ENCODE peak calls at places on chromosomes 2 and 18, in six cellular contexts. One of them, this sample, is unnamed. For H3K36me3, the result is how much of the 10 kb centered on the place peaks cover.

GRCh38 chr2:197891897-197892442 is 87.6 kb downstream of the PLCL1 start:
- DNase-seq in PC-9: no peak
- DNase-seq in endothelial cell of umbilical vein: peak
- DNase-seq in thoracic aorta: no peak
- DNase-seq in MM.1S: no peak
- DNase-seq in CD8-positive, alpha-beta T cell: no peak
- DNase-seq in this sample: no peak

GRCh38 chr2:23485841-23486395 is 100.9 kb downstream of the KLHL29 start:
- DNase-seq in PC-9: no peak
- DNase-seq in endothelial cell of umbilical vein: no peak
- DNase-seq in thoracic aorta: no peak
- DNase-seq in MM.1S: no peak
- DNase-seq in CD8-positive, alpha-beta T cell: no peak
- DNase-seq in this sample: no peak

GRCh38 chr2:133326651-133327397 is 241.4 kb downstream of the NCKAP5 start:
- DNase-seq in PC-9: no peak
- DNase-seq in endothelial cell of umbilical vein: no peak
- DNase-seq in thoracic aorta: no peak
- DNase-seq in MM.1S: no peak
- DNase-seq in CD8-positive, alpha-beta T cell: no peak
- DNase-seq in this sample: no peak

GRCh38 chr2:173855686-173856085 is 109.5 kb downstream of the SP3 start:
- DNase-seq in PC-9: no peak
- DNase-seq in endothelial cell of umbilical vein: no peak
- DNase-seq in thoracic aorta: no peak
- DNase-seq in MM.1S: no peak
- DNase-seq in CD8-positive, alpha-beta T cell: no peak
- DNase-seq in this sample: no peak

GRCh38 chr2:174412256-174412655 is 16.7 kb downstream of the SCRN3 start:
- DNase-seq in PC-9: no peak
- DNase-seq in endothelial cell of umbilical vein: no peak
- DNase-seq in thoracic aorta: no peak
- DNase-seq in MM.1S: no peak
- DNase-seq in CD8-positive, alpha-beta T cell: no peak
- DNase-seq in this sample: no peak

GRCh38 chr2:107698861-107699260 is 127.8 kb upstream of the RGPD4 start:
- DNase-seq in PC-9: no peak
- DNase-seq in endothelial cell of umbilical vein: no peak
- DNase-seq in thoracic aorta: no peak
- DNase-seq in MM.1S: no peak
- DNase-seq in CD8-positive, alpha-beta T cell: no peak
- DNase-seq in this sample: no peak

GRCh38 chr2:238361877-238362276 is 41.6 kb downstream of the TRAF3IP1 start:
- DNase-seq in PC-9: no peak
- DNase-seq in endothelial cell of umbilical vein: no peak
- DNase-seq in thoracic aorta: no peak
- DNase-seq in MM.1S: no peak
- DNase-seq in CD8-positive, alpha-beta T cell: no peak
- DNase-seq in this sample: no peak

GRCh38 chr2:9768388-9768787 is 74.9 kb upstream of the TAF1B start:
- DNase-seq in PC-9: no peak
- DNase-seq in endothelial cell of umbilical vein: no peak
- DNase-seq in thoracic aorta: no peak
- DNase-seq in MM.1S: no peak
- DNase-seq in CD8-positive, alpha-beta T cell: no peak
- DNase-seq in this sample: peak

GRCh38 chr2:19949071-19949470 is 40.8 kb downstream of the WDR35 start:
- DNase-seq in PC-9: no peak
- DNase-seq in endothelial cell of umbilical vein: peak
- DNase-seq in thoracic aorta: no peak
- DNase-seq in MM.1S: no peak
- DNase-seq in CD8-positive, alpha-beta T cell: no peak
- DNase-seq in this sample: no peak

GRCh38 chr2:215904101-215904500 is 109.2 kb downstream of the MREG start:
- DNase-seq in PC-9: peak
- DNase-seq in endothelial cell of umbilical vein: peak
- DNase-seq in thoracic aorta: no peak
- DNase-seq in MM.1S: no peak
- DNase-seq in CD8-positive, alpha-beta T cell: no peak
- DNase-seq in this sample: no peak

GRCh38 chr2:159144776-159145614 is 141.5 kb downstream of the WDSUB1 start:
- DNase-seq in PC-9: no peak
- DNase-seq in endothelial cell of umbilical vein: no peak
- DNase-seq in thoracic aorta: no peak
- DNase-seq in MM.1S: peak
- DNase-seq in CD8-positive, alpha-beta T cell: no peak
- DNase-seq in this sample: no peak

GRCh38 chr2:33437297-33437696 is 39.2 kb upstream of the RASGRP3 start:
- DNase-seq in PC-9: no peak
- DNase-seq in endothelial cell of umbilical vein: peak
- DNase-seq in thoracic aorta: no peak
- DNase-seq in MM.1S: no peak
- DNase-seq in CD8-positive, alpha-beta T cell: no peak
- DNase-seq in this sample: no peak

GRCh38 chr2:69572640-69573039 is 70.9 kb downstream of the AAK1 start:
- DNase-seq in PC-9: no peak
- DNase-seq in endothelial cell of umbilical vein: peak
- DNase-seq in thoracic aorta: no peak
- DNase-seq in MM.1S: no peak
- DNase-seq in CD8-positive, alpha-beta T cell: no peak
- DNase-seq in this sample: no peak

GRCh38 chr2:5453224-5453623 is 239.0 kb upstream of the SOX11 start:
- DNase-seq in PC-9: no peak
- DNase-seq in endothelial cell of umbilical vein: no peak
- DNase-seq in thoracic aorta: no peak
- DNase-seq in MM.1S: no peak
- DNase-seq in CD8-positive, alpha-beta T cell: no peak
- DNase-seq in this sample: no peak

GRCh38 chr2:130744287-130745117 is 10.8 kb upstream of the AMER3 start:
- DNase-seq in PC-9: no peak
- DNase-seq in endothelial cell of umbilical vein: no peak
- DNase-seq in thoracic aorta: no peak
- DNase-seq in MM.1S: no peak
- DNase-seq in CD8-positive, alpha-beta T cell: no peak
- DNase-seq in this sample: peak

GRCh38 chr18:79199691-79200374 is 130.6 kb downstream of the ATP9B start:
- DNase-seq in PC-9: no peak
- DNase-seq in endothelial cell of umbilical vein: no peak
- DNase-seq in thoracic aorta: no peak
- DNase-seq in MM.1S: peak
- DNase-seq in CD8-positive, alpha-beta T cell: peak
- DNase-seq in this sample: no peak

GRCh38 chr2:215624423-215624829 is 188.6 kb upstream of the FN1 start:
- DNase-seq in PC-9: peak
- DNase-seq in endothelial cell of umbilical vein: no peak
- DNase-seq in thoracic aorta: peak
- DNase-seq in MM.1S: no peak
- DNase-seq in CD8-positive, alpha-beta T cell: no peak
- DNase-seq in this sample: no peak

DNA sequence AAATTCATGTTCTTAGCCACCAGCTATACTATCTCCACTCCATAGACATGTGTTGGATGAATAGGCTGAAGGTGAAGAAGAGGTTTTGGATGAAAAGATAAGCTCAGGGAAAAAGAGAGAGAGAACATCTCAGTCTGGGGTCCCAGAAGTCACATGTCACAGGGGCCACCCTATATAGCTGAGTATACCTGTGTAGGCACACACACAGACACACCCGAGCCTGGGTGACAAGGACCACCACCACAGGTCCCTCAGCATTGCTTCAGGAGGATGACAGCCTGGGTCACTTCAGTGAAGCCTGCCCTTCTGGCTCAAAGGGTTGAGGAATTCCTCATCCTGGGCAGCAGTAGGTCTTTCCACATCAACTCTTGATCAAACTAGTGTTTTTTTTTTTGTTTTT is 56.2 kb downstream of the POLR1A start:
- DNase-seq in PC-9: no peak
- DNase-seq in endothelial cell of umbilical vein: no peak
- DNase-seq in thoracic aorta: no peak
- DNase-seq in MM.1S: no peak
- DNase-seq in CD8-positive, alpha-beta T cell: no peak
- DNase-seq in this sample: no peak
- H3K36me3 ChIP-seq in PC-9: under half
- H3K36me3 ChIP-seq in endothelial cell of umbilical vein: under half
- H3K36me3 ChIP-seq in thoracic aorta: under half
- H3K36me3 ChIP-seq in MM.1S: under half
- H3K36me3 ChIP-seq in CD8-positive, alpha-beta T cell: under half
- H3K36me3 ChIP-seq in this sample: under half

DNA sequence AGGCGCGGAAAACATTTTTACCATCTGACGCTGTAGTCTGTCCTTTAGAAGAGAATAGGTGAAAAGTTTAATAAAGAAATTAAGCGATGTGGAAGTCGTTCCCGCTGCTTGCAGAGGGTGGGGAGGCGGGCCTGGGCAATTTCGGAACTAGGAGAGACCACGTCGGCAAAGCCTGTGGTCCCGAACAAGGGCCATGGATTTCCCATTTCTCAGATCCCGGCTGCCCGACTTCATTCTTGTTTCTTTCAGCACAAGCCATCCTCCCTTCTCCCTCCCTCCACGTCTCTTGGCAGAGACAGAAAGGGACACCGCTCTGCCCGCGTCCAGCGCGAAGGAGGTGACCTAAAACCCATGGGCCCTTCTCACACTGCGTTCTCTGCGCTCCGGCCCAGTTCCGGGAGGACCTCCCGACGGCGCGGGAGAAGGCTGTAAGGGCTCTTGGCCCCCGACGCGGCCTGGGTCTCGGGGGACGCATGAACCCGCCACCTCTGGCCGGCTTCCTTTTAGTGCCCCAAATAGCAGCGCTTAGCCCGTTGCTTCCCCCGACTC is 2.2 kb upstream of the BCL2L11 start:
- DNase-seq in PC-9: no peak
- DNase-seq in endothelial cell of umbilical vein: peak
- DNase-seq in thoracic aorta: no peak
- DNase-seq in MM.1S: no peak
- DNase-seq in CD8-positive, alpha-beta T cell: no peak
- DNase-seq in this sample: peak
- H3K4me3 ChIP-seq in PC-9: no peak
- H3K4me3 ChIP-seq in endothelial cell of umbilical vein: peak
- H3K4me3 ChIP-seq in thoracic aorta: peak
- H3K4me3 ChIP-seq in MM.1S: no peak
- H3K4me3 ChIP-seq in CD8-positive, alpha-beta T cell: peak
- H3K4me3 ChIP-seq in this sample: no peak

GRCh38 chr2:60091311-60091710 is 462.1 kb downstream of the BCL11A start:
- DNase-seq in PC-9: no peak
- DNase-seq in endothelial cell of umbilical vein: no peak
- DNase-seq in thoracic aorta: no peak
- DNase-seq in MM.1S: no peak
- DNase-seq in CD8-positive, alpha-beta T cell: no peak
- DNase-seq in this sample: peak
- H3K36me3 ChIP-seq in PC-9: under half
- H3K36me3 ChIP-seq in endothelial cell of umbilical vein: under half
- H3K36me3 ChIP-seq in thoracic aorta: under half
- H3K36me3 ChIP-seq in MM.1S: under half
- H3K36me3 ChIP-seq in CD8-positive, alpha-beta T cell: under half
- H3K36me3 ChIP-seq in this sample: under half

GRCh38 chr18:22170421-22171262 is 1.3 kb downstream of the GATA6 start:
- DNase-seq in PC-9: peak
- DNase-seq in endothelial cell of umbilical vein: peak
- DNase-seq in thoracic aorta: no peak
- DNase-seq in MM.1S: no peak
- DNase-seq in CD8-positive, alpha-beta T cell: peak
- DNase-seq in this sample: peak

GRCh38 chr18:22173221-22173927 is 4.0 kb downstream of the GATA6 start:
- DNase-seq in PC-9: no peak
- DNase-seq in endothelial cell of umbilical vein: peak
- DNase-seq in thoracic aorta: no peak
- DNase-seq in MM.1S: no peak
- DNase-seq in CD8-positive, alpha-beta T cell: no peak
- DNase-seq in this sample: peak

GRCh38 chr18:22172594-22173049 is 3.2 kb downstream of the GATA6 start:
- DNase-seq in PC-9: no peak
- DNase-seq in endothelial cell of umbilical vein: peak
- DNase-seq in thoracic aorta: no peak
- DNase-seq in MM.1S: no peak
- DNase-seq in CD8-positive, alpha-beta T cell: no peak
- DNase-seq in this sample: peak

GRCh38 chr18:22171263-22171838 is 2.0 kb downstream of the GATA6 start:
- DNase-seq in PC-9: no peak
- DNase-seq in endothelial cell of umbilical vein: no peak
- DNase-seq in thoracic aorta: no peak
- DNase-seq in MM.1S: no peak
- DNase-seq in CD8-positive, alpha-beta T cell: no peak
- DNase-seq in this sample: no peak

GRCh38 chr18:22171839-22172582 is 2.6 kb downstream of the GATA6 start:
- DNase-seq in PC-9: no peak
- DNase-seq in endothelial cell of umbilical vein: no peak
- DNase-seq in thoracic aorta: no peak
- DNase-seq in MM.1S: no peak
- DNase-seq in CD8-positive, alpha-beta T cell: no peak
- DNase-seq in this sample: no peak
- H3K4me3 ChIP-seq in PC-9: peak
- H3K4me3 ChIP-seq in endothelial cell of umbilical vein: peak
- H3K4me3 ChIP-seq in thoracic aorta: peak
- H3K4me3 ChIP-seq in MM.1S: no peak
- H3K4me3 ChIP-seq in CD8-positive, alpha-beta T cell: no peak
- H3K4me3 ChIP-seq in this sample: peak

This sample was measured in small intestine.